ENCODE peak calls at places on chromosomes 2 and 18, in seven cellular contexts. One of them, this sample, is unnamed.

GRCh38 chr18:31667185-31667584 is 17.2 kb downstream of the B4GALT6 start:
- DNase-seq in OCI-LY7: no peak
- DNase-seq in heart left ventricle: no peak
- DNase-seq in tibial artery: no peak
- DNase-seq in thoracic aorta: no peak
- DNase-seq in upper lobe of right lung: no peak
- DNase-seq in sigmoid colon: no peak
- DNase-seq in this sample: no peak

GRCh38 chr2:215657844-215658243 is 222.0 kb upstream of the FN1 start:
- DNase-seq in OCI-LY7: no peak
- DNase-seq in heart left ventricle: no peak
- DNase-seq in tibial artery: peak; percentile 31
- DNase-seq in thoracic aorta: peak; percentile 28
- DNase-seq in upper lobe of right lung: no peak
- DNase-seq in sigmoid colon: no peak
- DNase-seq in this sample: no peak

GRCh38 chr2:239214725-239215124 is 186.1 kb downstream of the HDAC4 start:
- DNase-seq in OCI-LY7: no peak
- DNase-seq in heart left ventricle: no peak
- DNase-seq in tibial artery: no peak
- DNase-seq in thoracic aorta: no peak
- DNase-seq in upper lobe of right lung: no peak
- DNase-seq in sigmoid colon: peak; percentile 37
- DNase-seq in this sample: no peak

GRCh38 chr18:5628512-5629255 is 84.9 kb upstream of the EPB41L3 start:
- DNase-seq in OCI-LY7: no peak
- DNase-seq in heart left ventricle: peak; percentile 30
- DNase-seq in tibial artery: peak; percentile 41
- DNase-seq in thoracic aorta: no peak
- DNase-seq in upper lobe of right lung: peak; percentile 83
- DNase-seq in sigmoid colon: peak; percentile 84
- DNase-seq in this sample: no peak

GRCh38 chr2:235614900-235615712 is 121.3 kb downstream of the AGAP1 start:
- DNase-seq in OCI-LY7: no peak
- DNase-seq in heart left ventricle: peak; percentile 60
- DNase-seq in tibial artery: peak; percentile 77
- DNase-seq in thoracic aorta: peak; percentile 23
- DNase-seq in upper lobe of right lung: no peak
- DNase-seq in sigmoid colon: peak; percentile 87
- DNase-seq in this sample: no peak

GRCh38 chr18:35525795-35526475 is 28.2 kb upstream of the INO80C start:
- DNase-seq in OCI-LY7: no peak
- DNase-seq in heart left ventricle: no peak
- DNase-seq in tibial artery: no peak
- DNase-seq in thoracic aorta: no peak
- DNase-seq in upper lobe of right lung: no peak
- DNase-seq in sigmoid colon: no peak
- DNase-seq in this sample: no peak

GRCh38 chr18:57164401-57164800 is 17.5 kb downstream of the BOD1L2 start:
- DNase-seq in OCI-LY7: no peak
- DNase-seq in heart left ventricle: no peak
- DNase-seq in tibial artery: no peak
- DNase-seq in thoracic aorta: no peak
- DNase-seq in upper lobe of right lung: no peak
- DNase-seq in sigmoid colon: no peak
- DNase-seq in this sample: no peak

GRCh38 chr2:11406492-11407381 is 59.2 kb downstream of the E2F6 start:
- DNase-seq in OCI-LY7: no peak
- DNase-seq in heart left ventricle: no peak
- DNase-seq in tibial artery: peak; percentile 53
- DNase-seq in thoracic aorta: peak; percentile 69
- DNase-seq in upper lobe of right lung: no peak
- DNase-seq in sigmoid colon: peak; percentile 68
- DNase-seq in this sample: peak; percentile 85

GRCh38 chr18:45253973-45254372 is 361.3 kb upstream of the SLC14A2 start:
- DNase-seq in OCI-LY7: no peak
- DNase-seq in heart left ventricle: no peak
- DNase-seq in tibial artery: no peak
- DNase-seq in thoracic aorta: no peak
- DNase-seq in upper lobe of right lung: no peak
- DNase-seq in sigmoid colon: no peak
- DNase-seq in this sample: no peak
- H3K27ac ChIP-seq in OCI-LY7: no peak overlapping the region
- H3K27ac ChIP-seq in heart left ventricle: peak overlapping the region; percentile 61
- H3K27ac ChIP-seq in tibial artery: peak overlapping the region; percentile 55
- H3K27ac ChIP-seq in thoracic aorta: peak overlapping the region; percentile 4
- H3K27ac ChIP-seq in upper lobe of right lung: peak overlapping the region; percentile 70
- H3K27ac ChIP-seq in sigmoid colon: peak overlapping the region; percentile 45
- H3K27ac ChIP-seq in this sample: no peak overlapping the region

GRCh38 chr18:76453057-76453561 is 41.9 kb downstream of the ZNF516 start:
- DNase-seq in OCI-LY7: no peak
- DNase-seq in heart left ventricle: peak; percentile 1
- DNase-seq in tibial artery: no peak
- DNase-seq in thoracic aorta: no peak
- DNase-seq in upper lobe of right lung: no peak
- DNase-seq in sigmoid colon: no peak
- DNase-seq in this sample: peak; percentile 9
- H3K4me1 ChIP-seq in OCI-LY7: peaks cover 6% of the 10 kb centered on the region
- H3K4me1 ChIP-seq in heart left ventricle: peaks cover 62% of the 10 kb centered on the region
- H3K4me1 ChIP-seq in tibial artery: no peaks in the 10 kb centered on the region
- H3K4me1 ChIP-seq in thoracic aorta: peaks cover 13% of the 10 kb centered on the region
- H3K4me1 ChIP-seq in upper lobe of right lung: peaks cover 16% of the 10 kb centered on the region
- H3K4me1 ChIP-seq in sigmoid colon: peaks cover 85% of the 10 kb centered on the region
- H3K4me1 ChIP-seq in this sample: peaks cover 9% of the 10 kb centered on the region

DNA sequence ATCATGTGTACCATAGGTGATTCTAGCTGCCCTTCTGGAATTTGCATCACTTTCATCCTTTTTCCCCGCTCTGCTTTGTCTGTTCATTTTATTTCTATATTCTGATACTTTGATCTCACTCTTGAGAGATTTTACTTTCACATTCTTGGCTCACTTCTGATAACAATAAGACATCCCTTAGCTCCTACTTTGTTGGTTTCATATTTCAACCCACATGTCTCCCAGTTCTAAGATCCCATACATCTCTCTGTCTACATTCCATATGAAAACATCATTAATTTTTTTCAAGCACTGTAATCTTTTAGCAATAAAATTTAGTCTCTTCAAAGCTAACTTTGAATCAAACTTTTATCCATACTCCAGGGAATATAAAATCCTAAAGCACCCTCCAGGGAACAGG is 75.5 kb downstream of the COL3A1 start:
- DNase-seq in OCI-LY7: no peak
- DNase-seq in heart left ventricle: no peak
- DNase-seq in tibial artery: no peak
- DNase-seq in thoracic aorta: no peak
- DNase-seq in upper lobe of right lung: no peak
- DNase-seq in sigmoid colon: no peak
- DNase-seq in this sample: no peak
- H3K4me3 ChIP-seq in OCI-LY7: no peak overlapping the region
- H3K4me3 ChIP-seq in heart left ventricle: no peak overlapping the region
- H3K4me3 ChIP-seq in tibial artery: no peak overlapping the region
- H3K4me3 ChIP-seq in thoracic aorta: no peak overlapping the region
- H3K4me3 ChIP-seq in upper lobe of right lung: no peak overlapping the region
- H3K4me3 ChIP-seq in sigmoid colon: no peak overlapping the region
- H3K4me3 ChIP-seq in this sample: no peak overlapping the region

DNA sequence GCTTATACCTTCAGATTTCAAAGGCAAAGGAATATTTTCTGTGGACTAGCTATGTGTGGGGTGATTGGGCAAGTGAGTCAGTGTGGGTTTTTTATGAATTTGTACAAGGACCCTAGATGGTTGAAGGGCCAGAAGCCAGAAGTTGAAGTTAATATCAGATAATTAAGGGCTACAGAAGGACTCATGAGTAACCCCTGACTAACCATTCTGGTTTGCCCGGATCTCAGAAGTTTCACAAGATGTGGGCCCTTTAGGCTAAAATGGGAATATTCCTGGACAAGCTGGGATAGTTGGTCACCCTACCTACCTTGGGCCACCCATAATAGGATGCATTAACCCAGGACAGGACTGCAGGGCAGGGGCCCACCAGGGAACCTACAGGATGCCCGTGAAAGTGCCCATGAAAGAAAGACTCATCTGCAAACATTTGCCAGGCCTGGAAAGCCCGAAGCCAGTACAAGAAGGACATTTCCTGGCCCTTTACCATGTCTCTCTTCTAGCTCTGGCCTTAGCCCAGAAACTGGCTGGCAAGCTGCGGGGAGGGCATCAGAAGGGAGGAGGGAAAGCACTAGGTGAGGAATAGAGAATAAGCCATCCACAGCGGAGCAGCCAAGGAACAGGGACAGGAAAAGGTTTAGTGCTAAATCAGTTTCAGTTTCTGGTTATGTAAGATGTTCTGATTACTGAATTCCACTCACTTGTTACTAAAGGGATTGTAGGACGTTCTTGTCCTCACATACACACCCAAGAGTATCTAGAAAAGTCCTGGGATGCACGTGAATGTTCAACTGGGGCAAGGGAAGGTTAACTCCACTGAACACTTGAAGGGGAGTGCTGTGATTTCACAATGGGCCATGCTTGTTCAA is 33.6 kb downstream of the GCG start:
- DNase-seq in OCI-LY7: no peak
- DNase-seq in heart left ventricle: peak; percentile 19
- DNase-seq in tibial artery: no peak
- DNase-seq in thoracic aorta: no peak
- DNase-seq in upper lobe of right lung: no peak
- DNase-seq in sigmoid colon: peak; percentile 69
- DNase-seq in this sample: no peak
- H3K27ac ChIP-seq in OCI-LY7: no peak overlapping the region
- H3K27ac ChIP-seq in heart left ventricle: no peak overlapping the region
- H3K27ac ChIP-seq in tibial artery: no peak overlapping the region
- H3K27ac ChIP-seq in thoracic aorta: no peak overlapping the region
- H3K27ac ChIP-seq in upper lobe of right lung: peak overlapping the region; percentile 79
- H3K27ac ChIP-seq in sigmoid colon: peak overlapping the region; percentile 49
- H3K27ac ChIP-seq in this sample: no peak overlapping the region

DNA sequence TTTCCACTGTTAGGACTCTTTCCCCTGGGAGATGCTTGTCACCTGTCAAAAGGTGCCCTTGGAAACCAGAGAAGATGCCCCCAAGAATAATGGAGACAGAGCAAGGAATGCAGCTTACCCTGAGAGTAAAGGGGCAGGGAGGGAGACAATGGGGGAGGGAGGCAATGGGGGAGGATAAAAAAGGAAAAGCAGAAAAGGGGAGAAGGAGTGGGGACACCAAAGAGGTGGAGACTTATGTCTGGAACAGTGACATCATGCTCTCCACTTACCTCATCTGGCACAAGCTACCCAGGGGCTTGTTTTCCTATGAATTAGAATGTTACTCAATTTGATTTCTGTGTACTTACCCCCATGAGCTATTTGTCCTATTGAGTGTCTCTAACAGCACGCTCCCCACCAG is 67.9 kb downstream of the MRO start:
- DNase-seq in OCI-LY7: no peak
- DNase-seq in heart left ventricle: no peak
- DNase-seq in tibial artery: no peak
- DNase-seq in thoracic aorta: no peak
- DNase-seq in upper lobe of right lung: no peak
- DNase-seq in sigmoid colon: no peak
- DNase-seq in this sample: no peak
- H3K4me1 ChIP-seq in OCI-LY7: no peaks in the 10 kb centered on the region
- H3K4me1 ChIP-seq in heart left ventricle: no peaks in the 10 kb centered on the region
- H3K4me1 ChIP-seq in tibial artery: no peaks in the 10 kb centered on the region
- H3K4me1 ChIP-seq in thoracic aorta: peaks cover 2% of the 10 kb centered on the region
- H3K4me1 ChIP-seq in upper lobe of right lung: no peaks in the 10 kb centered on the region
- H3K4me1 ChIP-seq in sigmoid colon: no peaks in the 10 kb centered on the region
- H3K4me1 ChIP-seq in this sample: no peaks in the 10 kb centered on the region

GRCh38 chr2:1714291-1715064 is 29.8 kb downstream of the PXDN start:
- DNase-seq in OCI-LY7: no peak
- DNase-seq in heart left ventricle: no peak
- DNase-seq in tibial artery: no peak
- DNase-seq in thoracic aorta: no peak
- DNase-seq in upper lobe of right lung: no peak
- DNase-seq in sigmoid colon: peak; percentile 62
- DNase-seq in this sample: no peak

GRCh38 chr2:1716441-1716840 is 27.9 kb downstream of the PXDN start:
- DNase-seq in OCI-LY7: no peak
- DNase-seq in heart left ventricle: no peak
- DNase-seq in tibial artery: no peak
- DNase-seq in thoracic aorta: no peak
- DNase-seq in upper lobe of right lung: no peak
- DNase-seq in sigmoid colon: peak; percentile 62
- DNase-seq in this sample: no peak

GRCh38 chr2:1718339-1719220 is 25.7 kb downstream of the PXDN start:
- DNase-seq in OCI-LY7: no peak
- DNase-seq in heart left ventricle: no peak
- DNase-seq in tibial artery: no peak
- DNase-seq in thoracic aorta: no peak
- DNase-seq in upper lobe of right lung: no peak
- DNase-seq in sigmoid colon: peak; percentile 66
- DNase-seq in this sample: no peak

GRCh38 chr2:1715184-1716012 is 28.9 kb downstream of the PXDN start:
- DNase-seq in OCI-LY7: no peak
- DNase-seq in heart left ventricle: no peak
- DNase-seq in tibial artery: peak; percentile 22
- DNase-seq in thoracic aorta: no peak
- DNase-seq in upper lobe of right lung: no peak
- DNase-seq in sigmoid colon: peak; percentile 68
- DNase-seq in this sample: no peak

GRCh38 chr2:1717129-1717528 is 27.2 kb downstream of the PXDN start:
- DNase-seq in OCI-LY7: no peak
- DNase-seq in heart left ventricle: peak; percentile 57
- DNase-seq in tibial artery: peak; percentile 25
- DNase-seq in thoracic aorta: no peak
- DNase-seq in upper lobe of right lung: no peak
- DNase-seq in sigmoid colon: peak; percentile 76
- DNase-seq in this sample: no peak
- H3K4me3 ChIP-seq in OCI-LY7: no peak overlapping the region
- H3K4me3 ChIP-seq in heart left ventricle: no peak overlapping the region
- H3K4me3 ChIP-seq in tibial artery: no peak overlapping the region
- H3K4me3 ChIP-seq in thoracic aorta: no peak overlapping the region
- H3K4me3 ChIP-seq in upper lobe of right lung: no peak overlapping the region
- H3K4me3 ChIP-seq in sigmoid colon: no peak overlapping the region
- H3K4me3 ChIP-seq in this sample: no peak overlapping the region

GRCh38 chr18:44701227-44701626 is 20.5 kb downstream of the SETBP1 start:
- DNase-seq in OCI-LY7: no peak
- DNase-seq in heart left ventricle: no peak
- DNase-seq in tibial artery: no peak
- DNase-seq in thoracic aorta: no peak
- DNase-seq in upper lobe of right lung: no peak
- DNase-seq in sigmoid colon: peak; percentile 73
- DNase-seq in this sample: no peak
- H3K27ac ChIP-seq in OCI-LY7: no peak overlapping the region
- H3K27ac ChIP-seq in heart left ventricle: no peak overlapping the region
- H3K27ac ChIP-seq in tibial artery: peak overlapping the region; percentile 75
- H3K27ac ChIP-seq in thoracic aorta: peak overlapping the region; percentile 51
- H3K27ac ChIP-seq in upper lobe of right lung: no peak overlapping the region
- H3K27ac ChIP-seq in sigmoid colon: peak overlapping the region; percentile 88
- H3K27ac ChIP-seq in this sample: no peak overlapping the region

GRCh38 chr2:112644933-112645395 is 775 bp upstream of the SLC20A1 start:
- DNase-seq in OCI-LY7: no peak
- DNase-seq in heart left ventricle: no peak
- DNase-seq in tibial artery: peak; percentile 59
- DNase-seq in thoracic aorta: no peak
- DNase-seq in upper lobe of right lung: peak; percentile 25
- DNase-seq in sigmoid colon: no peak
- DNase-seq in this sample: no peak
- H3K4me1 ChIP-seq in OCI-LY7: peaks cover 40% of the 10 kb centered on the region
- H3K4me1 ChIP-seq in heart left ventricle: peaks cover 82% of the 10 kb centered on the region
- H3K4me1 ChIP-seq in tibial artery: no peaks in the 10 kb centered on the region
- H3K4me1 ChIP-seq in thoracic aorta: peaks cover 65% of the 10 kb centered on the region
- H3K4me1 ChIP-seq in upper lobe of right lung: peaks cover 34% of the 10 kb centered on the region
- H3K4me1 ChIP-seq in sigmoid colon: peaks cover 45% of the 10 kb centered on the region
- H3K4me1 ChIP-seq in this sample: peaks cover 35% of the 10 kb centered on the region

This sample was measured in SJCRH30.